ENCODE peak calls at places on chromosomes 13 and 19, in nine cellular contexts. W is nephron progenitor cell; Z is effector memory CD8-positive, alpha-beta T cell; I is stimulated activated CD4-positive, alpha-beta T cell treated with anti-CD3 and anti-CD28 coated beads, Interleukin-15, amount 100 ng/mL, for 1 hour; L is stimulated activated naive CD4-positive, alpha-beta T cell; J is smooth muscle cell of the brain vasculature; Q is activated naive CD4-positive, alpha-beta T cell treated with Interleukin-2 at 50 U/mL for 16 hours; X is NCI-H1092 treated with DMSO at 0.1 percent for 48 hours; M is coronary artery. D is an unnamed sample.

GRCh38 chr19:11737964-11738745 is 591 bp downstream of the ZNF823 start:
- DNase-seq in W (peak; percentile 61), Z (peak; percentile 4), I (no peak), L (no peak), J (no peak), Q (peak; percentile 27), X (no peak), M (peak; percentile 74), D (no peak)

GRCh38 chr13:71866173-71867091 is 572 bp downstream of the DACH1 start:
- DNase-seq in W (peak; percentile 72), Z (no peak), I (no peak), L (no peak), J (no peak), Q (no peak), X (peak; percentile 61), M (no peak), D (peak; percentile 21)

GRCh38 chr19:28184997-28185396 is 1028.0 kb downstream of the UQCRFS1 start:
- DNase-seq in W (no peak), Z (no peak), I (no peak), L (no peak), J (no peak), Q (no peak), X (no peak), M (no peak), D (no peak)

GRCh38 chr19:35251456-35251855 is 2.7 kb downstream of the LSR start:
- DNase-seq in W (no peak), Z (no peak), I (no peak), L (no peak), J (no peak), Q (no peak), X (no peak), M (no peak), D (no peak)

GRCh38 chr19:38617283-38617763 is 430 bp downstream of the MAP4K1 start:
- DNase-seq in W (no peak), Z (no peak), I (no peak), L (no peak), J (no peak), Q (peak; percentile 26), X (no peak), M (no peak), D (no peak)

GRCh38 chr13:20482275-20482761 is 43.3 kb downstream of the CRYL1 start:
- DNase-seq in W (no peak), Z (no peak), I (no peak), L (no peak), J (no peak), Q (no peak), X (no peak), M (no peak), D (no peak)

GRCh38 chr13:75771818-75772217 is 135.7 kb downstream of the LMO7 start:
- DNase-seq in W (no peak), Z (no peak), I (no peak), L (no peak), J (no peak), Q (no peak), X (no peak), M (no peak), D (no peak)

GRCh38 chr19:50368649-50369570 is 3.5 kb upstream of the NAPSA start:
- DNase-seq in W (peak; percentile 87), Z (peak; percentile 68), I (peak; percentile 73), L (peak; percentile 64), J (peak; percentile 63), Q (peak; percentile 79), X (peak; percentile 59), M (no peak), D (peak; percentile 57)

GRCh38 chr13:59103004-59103768 is 1060.5 kb downstream of the DIAPH3 start:
- DNase-seq in W (no peak), Z (no peak), I (no peak), L (no peak), J (no peak), Q (no peak), X (peak; percentile 79), M (no peak), D (no peak)

GRCh38 chr13:40315416-40316064 is 350.9 kb downstream of the FOXO1 start:
- DNase-seq in W (no peak), Z (peak; percentile 26), I (peak; percentile 13), L (peak; percentile 63), J (no peak), Q (peak; percentile 57), X (no peak), M (no peak), D (no peak)

GRCh38 chr19:29593869-29594268 is 12.2 kb upstream of the POP4 start:
- DNase-seq in W (no peak), Z (no peak), I (no peak), L (no peak), J (no peak), Q (no peak), X (no peak), M (no peak), D (no peak)

GRCh38 chr19:19488041-19488874 is 27.1 kb downstream of the TSSK6 start:
- DNase-seq in W (no peak), Z (no peak), I (no peak), L (no peak), J (no peak), Q (no peak), X (no peak), M (no peak), D (no peak)

GRCh38 chr19:42634409-42635232 is 39.9 kb upstream of the CEACAM8 start:
- DNase-seq in W (no peak), Z (peak; percentile 9), I (no peak), L (no peak), J (no peak), Q (peak; percentile 29), X (peak; percentile 0), M (no peak), D (no peak)

GRCh38 chr13:83183439-83184149 is 698.7 kb downstream of the SLITRK1 start:
- DNase-seq in W (no peak), Z (no peak), I (no peak), L (no peak), J (no peak), Q (no peak), X (no peak), M (no peak), D (no peak)

D was measured in 8988T.